ENCODE peak calls at places on chromosomes 16 and 17, in six cellular contexts. S is HCT116, C is psoas muscle, R is prostate gland, M is GM23338, X is H9. B is an unnamed sample.

GRCh38 chr17:79054200-79054599 is 20.4 kb upstream of the ENGASE start:
- DNase-seq in X (no peak), R (no peak), M (no peak), C (no peak), S (peak; percentile 32), B (no peak)

GRCh38 chr17:27240086-27240801 is 53.7 kb upstream of the WSB1 start:
- DNase-seq in R (no peak), S (no peak), X (no peak), M (no peak), C (no peak), B (no peak)

GRCh38 chr17:70327723-70328122 is 158.4 kb downstream of the KCNJ2 start:
- DNase-seq in M (no peak), C (no peak), R (no peak), X (no peak), S (no peak), B (no peak)

GRCh38 chr16:85579883-85580607 is 33.1 kb upstream of the GSE1 start:
- DNase-seq in C (no peak), M (no peak), S (no peak), X (no peak), R (no peak), B (no peak)

GRCh38 chr16:1133810-1134520 is 18.9 kb upstream of the CACNA1H start:
- DNase-seq in C (no peak), X (no peak), S (no peak), R (no peak), M (no peak), B (no peak)

GRCh38 chr17:79943354-79944241 is 92.1 kb downstream of the TBC1D16 start:
- DNase-seq in C (peak; percentile 12), M (no peak), S (no peak), X (peak; percentile 31), R (no peak), B (no peak)

GRCh38 chr17:19717031-19717360 is 612 bp upstream of the SLC47A2 start:
- DNase-seq in R (no peak), S (no peak), M (no peak), X (no peak), C (no peak), B (no peak)

GRCh38 chr17:32187276-32187675 is 45.0 kb downstream of the RHOT1 start:
- DNase-seq in M (no peak), C (no peak), X (no peak), S (no peak), R (no peak), B (no peak)

GRCh38 chr17:17551361-17551760 is 40.1 kb downstream of the PEMT start:
- DNase-seq in X (no peak), S (no peak), C (peak; percentile 10), M (peak; percentile 23), R (no peak), B (no peak)

GRCh38 chr17:68449021-68449739 is 8.1 kb downstream of the WIPI1 start:
- DNase-seq in S (no peak), C (no peak), M (no peak), X (no peak), R (no peak), B (no peak)

GRCh38 chr17:38798614-38799500 is 499 bp downstream of the PIP4K2B start:
- DNase-seq in M (peak; percentile 45), C (peak; percentile 52), R (peak; percentile 21), X (peak; percentile 53), S (no peak), B (peak; percentile 40)

GRCh38 chr17:17365476-17366110 is 62.4 kb downstream of the NT5M start:
- DNase-seq in C (no peak), S (no peak), R (no peak), X (no peak), M (no peak), B (no peak)

GRCh38 chr17:72699566-72699965 is 392.9 kb downstream of the SLC39A11 start:
- DNase-seq in X (no peak), M (no peak), R (no peak), S (no peak), C (no peak), B (no peak)

GRCh38 chr17:41417576-41418015 is 6.8 kb downstream of the KRT37 start:
- DNase-seq in C (no peak), R (no peak), M (peak; percentile 79), S (no peak), X (peak; percentile 88), B (no peak)

GRCh38 chr17:8151641-8152111 is 528 bp downstream of the PER1 start:
- DNase-seq in X (peak; percentile 56), R (peak; percentile 83), S (no peak), M (peak; percentile 54), C (peak; percentile 96), B (peak; percentile 89)

GRCh38 chr17:63578027-63578768 is 22.5 kb upstream of the TACO1 start:
- DNase-seq in M (no peak), X (no peak), S (no peak), C (no peak), R (no peak), B (no peak)

GRCh38 chr17:17681744-17682292 is 560 bp downstream of the RAI1 start:
- DNase-seq in R (peak; percentile 39), C (peak; percentile 55), S (no peak), X (no peak), M (no peak), B (no peak)

GRCh38 chr17:39164675-39165143 is 1.3 kb downstream of the ARL5C start:
- DNase-seq in X (peak; percentile 99), S (peak; percentile 69), C (peak; percentile 93), M (peak; percentile 97), R (peak; percentile 74), B (peak; percentile 84)

GRCh38 chr16:17367932-17368331 is 102.8 kb downstream of the XYLT1 start:
- DNase-seq in X (peak; percentile 87), C (no peak), R (no peak), S (no peak), M (peak; percentile 92), B (no peak)

GRCh38 chr16:14301150-14302030 is 230.3 kb downstream of the MRTFB start:
- DNase-seq in X (peak; percentile 32), M (peak; percentile 53), C (peak; percentile 44), S (no peak), R (no peak), B (no peak)

GRCh38 chr16:72301416-72302048 is 129.6 kb upstream of the PMFBP1 start:
- DNase-seq in M (no peak), R (no peak), X (no peak), S (no peak), C (no peak), B (no peak)

GRCh38 chr16:47928008-47928407 is 227.8 kb downstream of the ABCC12 start:
- DNase-seq in S (peak; percentile 24), X (peak; percentile 39), R (no peak), C (no peak), M (peak; percentile 52), B (no peak)

GRCh38 chr17:33202011-33202410 is 91.1 kb downstream of the ASIC2 start:
- DNase-seq in M (peak; percentile 38), C (no peak), X (peak; percentile 55), S (no peak), R (no peak), B (no peak)

GRCh38 chr17:33201255-33201654 is 91.8 kb downstream of the ASIC2 start:
- DNase-seq in C (no peak), R (no peak), S (no peak), X (peak; percentile 27), M (peak; percentile 13), B (no peak)

GRCh38 chr17:33202796-33203195 is 90.3 kb downstream of the ASIC2 start:
- DNase-seq in X (peak; percentile 22), M (no peak), S (no peak), R (no peak), C (no peak), B (no peak)

GRCh38 chr17:33200116-33200515 is 93.0 kb downstream of the ASIC2 start:
- DNase-seq in M (no peak), S (no peak), X (no peak), C (no peak), R (no peak), B (no peak)

DNA sequence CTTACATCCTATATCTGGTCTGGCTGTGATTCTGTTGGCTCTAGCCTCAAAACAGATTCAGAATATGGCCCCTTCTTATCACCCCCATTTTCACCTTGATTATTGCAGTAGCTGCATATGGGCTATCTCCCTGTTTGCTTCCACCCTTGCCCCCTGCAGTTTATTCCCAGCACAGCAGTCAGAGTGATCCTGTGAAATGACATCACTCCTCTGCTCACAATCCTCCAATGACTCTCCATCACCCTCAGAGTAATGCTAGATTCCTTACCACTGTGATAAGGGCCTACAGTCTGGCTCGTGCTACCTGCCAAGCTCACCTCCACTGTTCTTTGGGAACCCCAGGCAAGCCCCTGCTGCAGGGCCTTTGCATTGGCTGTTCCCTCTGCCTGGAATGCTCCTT is 92.5 kb downstream of the ASIC2 start:
- DNase-seq in S (no peak), M (peak; percentile 56), R (no peak), C (no peak), X (peak; percentile 71), B (no peak)
- TF ChIP-seq CTCF in S (peak; percentile 4), M (peak; percentile 29), R (no peak), C (no peak), X (no peak), B (no peak)

DNA sequence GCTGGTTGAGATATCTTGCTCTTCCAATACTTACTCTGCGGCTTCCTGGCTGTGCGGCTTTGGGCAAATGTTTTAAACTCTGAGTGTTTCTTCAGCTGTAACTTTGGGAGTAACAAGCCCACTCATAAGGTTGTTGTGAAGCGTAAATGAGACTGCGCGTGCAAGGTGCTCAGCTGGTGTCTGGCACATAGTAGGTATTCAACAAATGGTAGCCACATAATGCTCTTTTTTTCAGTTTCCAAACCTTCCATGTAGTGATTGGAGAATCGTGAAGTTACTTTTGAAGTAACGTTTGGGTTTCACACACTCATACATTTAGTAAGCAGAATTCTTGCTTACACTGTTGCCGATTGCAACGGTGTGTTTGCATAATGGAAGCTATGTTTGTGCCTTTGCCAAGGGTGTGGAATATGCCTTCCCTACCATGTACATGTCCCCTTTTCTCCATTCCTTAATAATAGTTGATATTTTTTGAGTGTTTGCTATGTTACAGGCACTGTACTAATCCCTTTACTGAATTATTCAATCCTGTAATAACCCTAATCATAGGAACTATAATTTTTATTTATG is 829 bp downstream of the DHRS7B start:
- DNase-seq in R (no peak), S (no peak), M (no peak), C (no peak), X (no peak), B (no peak)
- H3K4me1 ChIP-seq in R (no peaks in the 10 kb centered on the region), S (peaks cover 8% of the 10 kb centered on the region), M (peaks cover 42% of the 10 kb centered on the region), C (peaks cover 43% of the 10 kb centered on the region), X (peaks cover 3% of the 10 kb centered on the region), B (no peaks in the 10 kb centered on the region)

DNA sequence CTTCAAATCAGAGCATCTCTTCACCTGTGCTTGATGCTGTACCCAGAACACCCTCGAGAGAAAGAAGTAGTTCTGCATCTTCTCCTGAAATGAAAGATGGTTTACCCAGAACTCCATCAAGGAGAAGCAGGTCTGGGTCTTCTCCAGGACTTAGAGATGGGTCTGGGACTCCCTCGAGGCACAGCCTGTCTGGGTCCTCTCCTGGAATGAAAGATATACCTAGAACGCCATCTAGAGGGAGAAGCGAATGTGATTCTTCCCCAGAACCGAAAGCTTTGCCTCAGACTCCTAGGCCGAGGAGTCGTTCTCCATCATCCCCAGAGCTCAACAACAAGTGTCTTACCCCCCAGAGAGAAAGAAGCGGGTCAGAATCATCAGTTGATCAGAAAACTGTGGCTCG is 12.3 kb downstream of the SRRM2 start:
- DNase-seq in X (no peak), R (no peak), S (no peak), C (no peak), M (no peak), B (no peak)
- TF ChIP-seq CTCF in X (no peak), R (no peak), S (no peak), C (no peak), M (no peak), B (no peak)

DNA sequence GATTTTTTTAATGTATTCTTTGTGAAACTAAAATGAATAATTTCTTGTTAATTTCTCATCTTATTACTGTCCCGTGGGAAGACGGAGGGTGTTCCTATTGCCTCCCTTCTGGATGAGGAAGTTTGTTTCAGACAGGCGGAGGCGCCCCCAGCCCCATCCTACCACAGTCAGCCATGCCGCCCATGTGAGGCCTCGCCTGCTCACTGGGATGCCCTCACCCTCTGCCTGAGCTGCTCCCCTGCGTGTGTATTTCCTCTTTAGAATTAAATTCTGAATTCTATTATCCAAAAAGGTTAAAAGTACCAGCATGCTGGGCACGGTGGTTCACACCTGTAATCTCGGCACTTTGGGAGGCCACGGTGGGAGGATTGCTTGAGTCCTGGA is 14.0 kb downstream of the KCTD2 start:
- DNase-seq in S (no peak), M (no peak), C (no peak), X (no peak), R (no peak), B (no peak)
- H3K4me1 ChIP-seq in S (no peaks in the 10 kb centered on the region), M (no peaks in the 10 kb centered on the region), C (peaks cover 10% of the 10 kb centered on the region), X (no peaks in the 10 kb centered on the region), R (no peaks in the 10 kb centered on the region), B (peaks cover 2% of the 10 kb centered on the region)